ENCODE peak calls at places on chromosomes 2 and 18, in seven cellular contexts. K is tibial nerve, R is AG04450, F is GM23338, H is AG04449, A is astrocyte of the cerebellum, W is GM10248. P is an unnamed sample.

GRCh38 chr2:161844845-161845244 is 220.6 kb downstream of the SLC4A10 start:
- DNase-seq in H (no peak), R (no peak), F (no peak), W (no peak), A (no peak), K (no peak), P (no peak)

GRCh38 chr2:115505331-115505730 is 1062.9 kb downstream of the DPP10 start:
- DNase-seq in K (no peak), R (no peak), H (no peak), A (no peak), W (no peak), F (no peak), P (no peak)

GRCh38 chr2:146982393-146982846 is 862.4 kb upstream of the ACVR2A start:
- DNase-seq in K (peak), F (no peak), A (peak), H (no peak), R (peak), W (no peak), P (no peak)

GRCh38 chr2:107721178-107721577 is 105.5 kb upstream of the RGPD4 start:
- DNase-seq in F (no peak), K (no peak), R (no peak), H (no peak), W (no peak), A (no peak), P (no peak)

GRCh38 chr2:105396254-105397024 is 2.4 kb downstream of the FHL2 start:
- DNase-seq in H (no peak), F (no peak), K (peak), A (peak), R (peak), W (no peak), P (no peak)

GRCh38 chr2:197079414-197079813 is 152.9 kb upstream of the PGAP1 start:
- DNase-seq in H (no peak), A (no peak), K (no peak), W (no peak), F (no peak), R (no peak), P (no peak)

GRCh38 chr2:122883849-122884248 is 1128.4 kb downstream of the TSN start:
- DNase-seq in R (no peak), A (no peak), K (no peak), F (no peak), W (peak), H (no peak), P (no peak)

GRCh38 chr2:30417253-30417652 is 29.8 kb upstream of the LCLAT1 start:
- DNase-seq in F (peak), A (no peak), H (no peak), R (no peak), W (no peak), K (peak), P (no peak)

GRCh38 chr2:65655000-65655399 is 222.6 kb upstream of the SPRED2 start:
- DNase-seq in K (no peak), H (no peak), F (no peak), A (no peak), R (no peak), W (no peak), P (no peak)

GRCh38 chr2:178225011-178225817 is 30.9 kb downstream of the OSBPL6 start:
- DNase-seq in K (no peak), H (no peak), F (no peak), W (no peak), R (no peak), A (peak), P (no peak)

GRCh38 chr2:238561230-238561629 is 134.5 kb downstream of the ASB1 start:
- DNase-seq in F (no peak), W (peak), R (no peak), K (no peak), H (no peak), A (no peak), P (peak)

DNA sequence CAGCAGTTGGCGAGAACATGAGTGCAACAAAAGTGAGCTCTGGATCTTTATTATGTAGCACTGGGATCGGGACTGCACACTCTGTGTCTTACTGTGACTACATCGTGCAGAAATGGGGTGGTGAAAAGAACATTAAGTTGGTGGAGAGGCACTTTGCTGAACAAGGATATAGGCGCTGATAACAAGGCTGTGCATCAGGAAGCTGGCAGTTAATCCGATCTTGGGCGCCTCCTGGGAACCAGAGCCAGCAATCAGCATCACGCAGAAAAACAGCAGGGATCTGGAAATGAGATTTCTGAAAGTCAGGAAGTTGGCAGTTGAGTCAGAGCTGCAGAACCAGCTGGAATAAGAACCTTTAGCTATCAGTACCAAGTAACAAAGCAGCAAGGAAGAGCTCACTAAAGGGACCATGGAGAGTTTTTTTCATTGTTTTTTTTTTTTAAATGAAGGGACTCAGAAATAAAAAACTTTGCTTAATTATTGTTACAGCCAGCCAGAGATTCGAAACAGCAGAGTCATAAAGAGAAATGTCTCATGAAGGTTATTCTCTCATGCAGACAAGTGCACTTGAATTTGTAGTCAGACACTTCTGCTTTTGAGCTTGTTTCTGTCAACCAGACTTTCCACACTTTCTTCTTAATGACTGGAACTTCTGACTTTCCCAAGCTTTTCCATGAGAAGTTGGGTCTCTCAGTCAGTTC is 22.8 kb upstream of the MYO3B start:
- DNase-seq in R (no peak), H (no peak), K (no peak), A (peak), F (peak), W (no peak), P (no peak)
- TF ChIP-seq CTCF in R (no peak), H (no peak), K (no peak), A (no peak), F (peak), W (no peak), P (no peak)

GRCh38 chr2:46050489-46050888 is 246.7 kb upstream of the EPAS1 start:
- DNase-seq in R (no peak), W (no peak), K (no peak), F (peak), A (no peak), H (no peak), P (no peak)
- TF ChIP-seq CTCF in R (no peak), W (no peak), K (no peak), F (peak), A (no peak), H (no peak), P (no peak)

GRCh38 chr2:153870308-153870707 is 1.4 kb upstream of the GALNT13 start:
- DNase-seq in K (no peak), R (no peak), A (no peak), F (peak), W (no peak), H (no peak), P (no peak)

GRCh38 chr2:153875801-153876466 is 4.2 kb downstream of the GALNT13 start:
- DNase-seq in W (no peak), R (no peak), F (no peak), K (no peak), A (no peak), H (no peak), P (no peak)

GRCh38 chr2:153871231-153872221 is at the start of gene GALNT13:
- DNase-seq in A (peak), K (no peak), R (no peak), H (no peak), W (no peak), F (peak), P (peak)

GRCh38 chr2:153872311-153873061 is 764 bp downstream of the GALNT13 start:
- DNase-seq in A (no peak), R (no peak), K (no peak), W (no peak), H (no peak), F (peak), P (no peak)

DNA sequence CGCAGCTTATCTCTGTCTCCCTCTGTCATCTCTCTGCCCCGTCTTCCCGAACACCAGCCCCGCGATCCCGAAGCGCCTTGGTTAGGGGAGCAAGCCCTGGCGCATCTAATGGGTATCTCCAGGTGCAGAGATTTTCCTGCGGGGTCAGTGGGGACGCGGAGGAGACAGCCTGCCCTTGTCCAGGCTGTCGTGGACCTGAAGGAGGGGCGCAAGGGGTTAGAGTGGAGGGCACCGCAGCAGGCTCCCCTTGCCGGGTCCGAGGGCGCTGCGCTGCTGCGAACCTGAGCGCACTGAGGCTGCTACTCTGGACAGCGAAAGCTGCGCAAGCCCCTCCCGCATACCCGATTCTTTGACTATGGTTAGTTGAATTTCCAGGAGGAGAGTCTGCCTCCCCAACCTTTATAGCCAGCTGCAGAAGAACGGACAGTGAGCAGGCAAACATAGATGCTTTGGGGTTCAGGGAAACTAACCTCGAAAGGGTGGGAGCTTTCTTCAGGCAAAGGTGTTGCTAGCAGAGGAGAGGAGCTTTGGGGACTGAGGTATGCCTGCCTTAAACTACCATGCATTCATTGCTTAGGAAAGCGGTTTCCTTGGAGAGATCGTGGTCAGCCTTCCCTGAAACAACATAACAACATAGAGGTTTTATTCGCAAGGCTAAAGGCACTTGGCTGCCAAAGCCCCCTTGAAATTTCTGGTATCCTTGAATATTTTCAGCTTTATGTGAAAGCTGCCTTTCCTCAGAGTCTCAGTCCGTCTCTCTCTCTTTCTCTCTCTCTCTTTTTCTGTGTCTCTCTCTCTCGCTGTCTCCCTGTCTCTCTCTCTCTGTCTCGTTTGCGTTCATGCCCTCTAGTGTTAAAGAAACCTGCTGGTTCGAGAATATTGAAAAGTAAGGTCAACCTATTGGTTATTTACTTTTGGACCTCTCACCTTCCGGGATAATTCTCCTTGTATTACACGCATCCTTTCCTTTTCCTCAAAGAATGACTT is 1.6 kb downstream of the GALNT13 start:
- DNase-seq in W (no peak), A (no peak), K (no peak), F (peak), H (no peak), R (no peak), P (no peak)
- TF ChIP-seq CTCF in W (no peak), A (no peak), K (no peak), F (no peak), H (no peak), R (no peak), P (no peak)

GRCh38 chr18:5452943-5453342 is 90.9 kb downstream of the EPB41L3 start:
- DNase-seq in K (no peak), H (no peak), R (no peak), W (no peak), A (no peak), F (no peak), P (no peak)

GRCh38 chr18:5455644-5456043 is 88.2 kb downstream of the EPB41L3 start:
- DNase-seq in W (no peak), R (peak), K (no peak), H (peak), A (peak), F (no peak), P (no peak)

GRCh38 chr18:5461056-5461455 is 82.7 kb downstream of the EPB41L3 start:
- DNase-seq in R (no peak), K (no peak), A (no peak), W (no peak), H (no peak), F (no peak), P (no peak)

GRCh38 chr18:5457467-5457957 is 86.3 kb downstream of the EPB41L3 start:
- DNase-seq in A (no peak), K (no peak), R (no peak), F (no peak), W (no peak), H (no peak), P (no peak)

DNA sequence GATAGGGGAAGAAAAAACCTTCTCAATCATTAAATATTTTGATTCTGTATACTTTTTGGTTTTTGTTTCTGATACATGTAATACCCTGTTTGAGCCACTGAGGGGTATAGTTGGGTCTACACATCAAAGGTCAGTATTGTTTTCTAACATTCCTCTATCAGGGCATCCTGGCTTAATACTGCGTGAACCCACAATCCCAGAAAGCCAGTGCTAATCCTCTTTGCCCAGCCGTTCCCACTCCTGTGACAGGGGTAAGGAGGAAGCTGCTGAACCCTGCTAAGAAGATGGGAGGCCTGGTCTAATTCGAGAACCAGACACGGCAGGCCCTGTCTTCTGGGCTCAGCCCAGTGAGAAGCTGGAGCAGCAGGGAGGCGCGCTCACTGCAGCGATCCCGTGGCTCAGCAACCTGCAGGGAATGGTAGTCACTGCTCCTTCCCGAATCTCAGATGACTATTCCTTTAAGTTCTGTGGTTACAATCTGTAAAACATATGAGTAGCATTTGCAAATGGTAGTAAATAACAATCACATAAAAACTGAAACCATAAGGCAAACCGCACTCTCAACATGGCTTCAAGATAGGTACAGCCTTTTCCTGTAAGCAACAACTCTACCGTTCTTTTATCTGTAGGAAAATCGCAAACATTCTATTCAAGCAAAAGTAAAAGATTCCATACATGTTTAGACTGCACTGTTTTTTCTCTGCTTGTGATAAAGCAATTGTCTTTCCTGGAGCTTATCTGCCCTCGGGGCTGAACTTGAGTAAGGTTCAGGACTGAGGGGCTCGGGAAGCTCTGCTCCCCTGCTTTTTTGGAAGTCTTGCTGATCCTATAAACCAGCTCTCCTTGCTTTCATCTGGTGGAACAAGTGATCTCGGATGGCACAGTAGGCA is 87.0 kb downstream of the EPB41L3 start:
- DNase-seq in K (peak), R (no peak), A (no peak), F (peak), H (no peak), W (no peak), P (no peak)
- TF ChIP-seq CTCF in K (peak), R (peak), A (peak), F (peak), H (no peak), W (no peak), P (no peak)

GRCh38 chr2:168913495-168913894 is 12.4 kb downstream of the G6PC2 start:
- DNase-seq in F (no peak), R (no peak), K (no peak), H (no peak), W (no peak), A (no peak), P (no peak)

GRCh38 chr2:168915433-168916328 is 14.6 kb downstream of the G6PC2 start:
- DNase-seq in R (no peak), A (no peak), F (no peak), K (no peak), W (no peak), H (no peak), P (no peak)

GRCh38 chr2:168913171-168913484 is 12.0 kb downstream of the G6PC2 start:
- DNase-seq in R (no peak), A (no peak), W (no peak), H (no peak), F (no peak), K (no peak), P (no peak)

GRCh38 chr2:168912466-168913170 is 11.5 kb downstream of the G6PC2 start:
- DNase-seq in W (no peak), H (no peak), A (peak), F (peak), K (no peak), R (no peak), P (no peak)

DNA sequence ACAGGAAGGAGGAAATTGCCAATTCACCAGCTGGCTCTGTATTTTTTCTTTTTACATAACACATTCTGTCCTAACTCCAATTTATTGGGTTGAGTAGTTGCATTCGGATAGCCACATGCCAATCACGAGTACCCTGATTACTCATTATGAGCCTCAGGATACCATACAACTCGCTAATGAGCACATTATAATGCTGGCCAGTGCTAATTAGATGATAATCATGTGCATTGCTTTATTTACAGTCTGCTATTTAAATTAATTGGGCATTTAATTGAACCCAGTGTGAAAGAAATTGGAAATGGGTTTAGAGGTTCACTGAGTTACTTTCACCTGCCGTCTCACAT is 15.2 kb downstream of the G6PC2 start:
- DNase-seq in K (no peak), A (no peak), W (no peak), F (no peak), R (no peak), H (no peak), P (no peak)
- TF ChIP-seq CTCF in K (no peak), A (no peak), W (no peak), F (no peak), R (no peak), H (no peak), P (no peak)

GRCh38 chr2:10709290-10709939 is 12.0 kb upstream of the ATP6V1C2 start:
- DNase-seq in F (peak), W (no peak), R (no peak), K (no peak), H (no peak), A (no peak), P (no peak)
- TF ChIP-seq CTCF in F (peak), W (peak), R (peak), K (no peak), H (peak), A (peak), P (no peak)

GRCh38 chr2:217990389-217990788 is 12.4 kb downstream of the TNS1 start:
- DNase-seq in H (no peak), F (no peak), R (no peak), A (no peak), K (no peak), W (no peak), P (no peak)

GRCh38 chr2:217989221-217989948 is 13.4 kb downstream of the TNS1 start:
- DNase-seq in A (no peak), W (no peak), R (no peak), H (no peak), F (no peak), K (no peak), P (no peak)

GRCh38 chr2:217987391-217987790 is 15.4 kb downstream of the TNS1 start:
- DNase-seq in H (no peak), K (no peak), W (no peak), A (no peak), R (no peak), F (no peak), P (no peak)

GRCh38 chr2:217988014-217988839 is 14.6 kb downstream of the TNS1 start:
- DNase-seq in H (no peak), W (peak), F (peak), K (peak), R (no peak), A (peak), P (peak)

DNA sequence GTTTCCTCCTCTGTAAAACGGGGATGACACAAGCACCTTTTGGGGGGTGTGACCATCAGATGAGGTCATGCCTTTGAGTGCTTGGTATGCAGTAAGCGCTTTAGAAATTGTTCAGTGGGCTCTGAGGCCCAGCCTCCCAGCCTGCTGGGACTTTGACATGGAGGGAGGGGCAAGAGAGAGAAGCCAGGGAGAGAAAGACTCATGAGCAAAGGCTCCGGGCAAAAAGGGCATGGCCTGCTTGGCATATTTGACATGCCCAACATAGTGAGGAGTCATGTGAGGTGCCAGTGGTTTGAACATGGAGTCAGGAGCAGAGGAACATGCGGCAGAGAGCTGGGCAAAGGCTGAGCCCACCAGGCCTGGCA is 14.0 kb downstream of the TNS1 start:
- DNase-seq in H (no peak), F (peak), R (no peak), K (no peak), W (no peak), A (no peak), P (no peak)
- TF ChIP-seq CTCF in H (no peak), F (no peak), R (no peak), K (no peak), W (no peak), A (no peak), P (no peak)

GRCh38 chr2:100563407-100564247 is 834 bp downstream of the PDCL3 start:
- DNase-seq in W (peak), H (no peak), A (no peak), R (no peak), F (no peak), K (no peak), P (no peak)
- TF ChIP-seq CTCF in W (no peak), H (no peak), A (no peak), R (no peak), F (no peak), K (no peak), P (no peak)

P was measured in GM13976.